ENCODE peak calls at places on chromosomes 11 and 22, in six cellular contexts. One of them, this sample, is unnamed.

GRCh38 chr11:62677160-62677559 is 1.7 kb downstream of the UBXN1 start:
- DNase-seq in HCT116: no peak
- DNase-seq in GM12878: no peak
- DNase-seq in K562: no peak
- DNase-seq in H1: no peak
- DNase-seq in HepG2: no peak
- DNase-seq in this sample: no peak

GRCh38 chr11:78932757-78933156 is 358.1 kb upstream of the NARS2 start:
- DNase-seq in HCT116: no peak
- DNase-seq in GM12878: no peak
- DNase-seq in K562: no peak
- DNase-seq in H1: no peak
- DNase-seq in HepG2: no peak
- DNase-seq in this sample: no peak

GRCh38 chr22:48045369-48045768 is 1282.9 kb downstream of the TBC1D22A start:
- DNase-seq in HCT116: no peak
- DNase-seq in GM12878: peak; percentile 64
- DNase-seq in K562: no peak
- DNase-seq in H1: no peak
- DNase-seq in HepG2: no peak
- DNase-seq in this sample: no peak

GRCh38 chr22:32204211-32204855 is 540 bp downstream of the RFPL2 start:
- DNase-seq in HCT116: no peak
- DNase-seq in GM12878: no peak
- DNase-seq in K562: no peak
- DNase-seq in H1: no peak
- DNase-seq in HepG2: peak; percentile 9
- DNase-seq in this sample: peak; percentile 13

GRCh38 chr11:78733031-78733430 is 158.4 kb upstream of the NARS2 start:
- DNase-seq in HCT116: no peak
- DNase-seq in GM12878: no peak
- DNase-seq in K562: no peak
- DNase-seq in H1: no peak
- DNase-seq in HepG2: no peak
- DNase-seq in this sample: no peak

GRCh38 chr22:42611076-42611475 is 3.6 kb downstream of the POLDIP3 start:
- DNase-seq in HCT116: no peak
- DNase-seq in GM12878: no peak
- DNase-seq in K562: no peak
- DNase-seq in H1: no peak
- DNase-seq in HepG2: no peak
- DNase-seq in this sample: no peak

GRCh38 chr11:107916671-107917241 is 11.5 kb upstream of the RAB39A start:
- DNase-seq in HCT116: no peak
- DNase-seq in GM12878: no peak
- DNase-seq in K562: peak; percentile 15
- DNase-seq in H1: no peak
- DNase-seq in HepG2: peak; percentile 19
- DNase-seq in this sample: peak; percentile 41

GRCh38 chr11:78615724-78616123 is 41.1 kb upstream of the NARS2 start:
- DNase-seq in HCT116: no peak
- DNase-seq in GM12878: no peak
- DNase-seq in K562: no peak
- DNase-seq in H1: no peak
- DNase-seq in HepG2: peak; percentile 21
- DNase-seq in this sample: no peak

GRCh38 chr22:48811885-48812284 is 1015.8 kb downstream of the BRD1 start:
- DNase-seq in HCT116: no peak
- DNase-seq in GM12878: no peak
- DNase-seq in K562: no peak
- DNase-seq in H1: no peak
- DNase-seq in HepG2: no peak
- DNase-seq in this sample: no peak

GRCh38 chr22:30348837-30349236 is 7.9 kb downstream of the SF3A1 start:
- DNase-seq in HCT116: no peak
- DNase-seq in GM12878: no peak
- DNase-seq in K562: no peak
- DNase-seq in H1: no peak
- DNase-seq in HepG2: no peak
- DNase-seq in this sample: no peak

GRCh38 chr11:6377902-6378694 is 12.2 kb upstream of the SMPD1 start:
- DNase-seq in HCT116: no peak
- DNase-seq in GM12878: no peak
- DNase-seq in K562: no peak
- DNase-seq in H1: no peak
- DNase-seq in HepG2: no peak
- DNase-seq in this sample: no peak

GRCh38 chr11:84146826-84147225 is 860.7 kb upstream of the CCDC90B start:
- DNase-seq in HCT116: no peak
- DNase-seq in GM12878: no peak
- DNase-seq in K562: no peak
- DNase-seq in H1: no peak
- DNase-seq in HepG2: no peak
- DNase-seq in this sample: no peak

GRCh38 chr11:129035254-129035653 is 92.6 kb upstream of the TP53AIP1 start:
- DNase-seq in HCT116: no peak
- DNase-seq in GM12878: no peak
- DNase-seq in K562: no peak
- DNase-seq in H1: no peak
- DNase-seq in HepG2: no peak
- DNase-seq in this sample: no peak

GRCh38 chr11:1338201-1339065 is 29.0 kb upstream of the TOLLIP start:
- DNase-seq in HCT116: no peak
- DNase-seq in GM12878: no peak
- DNase-seq in K562: no peak
- DNase-seq in H1: no peak
- DNase-seq in HepG2: no peak
- DNase-seq in this sample: no peak

GRCh38 chr11:95849087-95849825 is 59.0 kb downstream of the CEP57 start:
- DNase-seq in HCT116: peak; percentile 32
- DNase-seq in GM12878: no peak
- DNase-seq in K562: peak; percentile 20
- DNase-seq in H1: peak; percentile 7
- DNase-seq in HepG2: peak; percentile 64
- DNase-seq in this sample: peak; percentile 78

GRCh38 chr11:8106679-8107078 is 25.7 kb downstream of the TUB start:
- DNase-seq in HCT116: no peak
- DNase-seq in GM12878: no peak
- DNase-seq in K562: no peak
- DNase-seq in H1: no peak
- DNase-seq in HepG2: no peak
- DNase-seq in this sample: no peak

GRCh38 chr22:46967445-46968358 is 205.3 kb downstream of the TBC1D22A start:
- DNase-seq in HCT116: no peak
- DNase-seq in GM12878: no peak
- DNase-seq in K562: no peak
- DNase-seq in H1: no peak
- DNase-seq in HepG2: no peak
- DNase-seq in this sample: no peak

GRCh38 chr11:47560431-47560830 is 5.0 kb upstream of the PTPMT1 start:
- DNase-seq in HCT116: no peak
- DNase-seq in GM12878: no peak
- DNase-seq in K562: no peak
- DNase-seq in H1: no peak
- DNase-seq in HepG2: no peak
- DNase-seq in this sample: no peak

GRCh38 chr11:45025716-45026492 is 75.2 kb upstream of the TP53I11 start:
- DNase-seq in HCT116: no peak
- DNase-seq in GM12878: no peak
- DNase-seq in K562: no peak
- DNase-seq in H1: no peak
- DNase-seq in HepG2: peak; percentile 16
- DNase-seq in this sample: no peak

GRCh38 chr11:8989411-8989810 is 14.4 kb downstream of the NRIP3 start:
- DNase-seq in HCT116: no peak
- DNase-seq in GM12878: no peak
- DNase-seq in K562: peak; percentile 30
- DNase-seq in H1: no peak
- DNase-seq in HepG2: no peak
- DNase-seq in this sample: no peak

GRCh38 chr11:119605137-119605675 is 123.8 kb downstream of the NECTIN1 start:
- DNase-seq in HCT116: no peak
- DNase-seq in GM12878: no peak
- DNase-seq in K562: no peak
- DNase-seq in H1: no peak
- DNase-seq in HepG2: no peak
- DNase-seq in this sample: no peak

GRCh38 chr11:17544181-17544622 is at the start of gene USH1C:
- DNase-seq in HCT116: peak; percentile 29
- DNase-seq in GM12878: no peak
- DNase-seq in K562: peak; percentile 97
- DNase-seq in H1: no peak
- DNase-seq in HepG2: no peak
- DNase-seq in this sample: peak; percentile 73

GRCh38 chr11:83424376-83425136 is 138.4 kb upstream of the CCDC90B start:
- DNase-seq in HCT116: no peak
- DNase-seq in GM12878: no peak
- DNase-seq in K562: no peak
- DNase-seq in H1: no peak
- DNase-seq in HepG2: no peak
- DNase-seq in this sample: no peak

GRCh38 chr11:73889019-73889418 is 12.2 kb downstream of the PAAF1 start:
- DNase-seq in HCT116: no peak
- DNase-seq in GM12878: no peak
- DNase-seq in K562: no peak
- DNase-seq in H1: no peak
- DNase-seq in HepG2: no peak
- DNase-seq in this sample: no peak
- TF ChIP-seq JUND in HCT116: no peak
- TF ChIP-seq JUND in GM12878: no peak
- TF ChIP-seq JUND in K562: no peak
- TF ChIP-seq JUND in H1: no peak
- TF ChIP-seq JUND in HepG2: no peak
- TF ChIP-seq JUND in this sample: no peak

DNA sequence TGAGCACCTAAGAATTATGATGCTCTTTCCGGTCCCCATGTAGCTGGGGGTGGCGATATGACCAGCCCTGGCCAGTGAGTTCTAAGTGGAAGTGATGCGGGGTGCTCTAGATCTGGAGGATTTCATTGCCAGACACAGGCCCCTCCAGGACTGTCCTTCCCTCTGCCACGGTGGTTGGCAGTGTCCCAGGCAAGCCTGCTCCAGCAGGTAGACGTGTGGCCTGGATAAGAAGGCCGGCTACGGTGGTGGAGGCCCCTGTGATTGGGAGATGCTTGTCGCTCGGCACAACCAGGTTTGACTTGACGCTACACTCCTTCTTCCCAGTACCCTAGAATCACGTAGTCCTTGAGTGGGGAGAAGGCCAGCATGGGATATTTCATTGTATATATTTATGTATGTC is 9.1 kb upstream of the ARHGAP8 start:
- DNase-seq in HCT116: no peak
- DNase-seq in GM12878: no peak
- DNase-seq in K562: no peak
- DNase-seq in H1: no peak
- DNase-seq in HepG2: no peak
- DNase-seq in this sample: no peak
- TF ChIP-seq JUND in HCT116: no peak
- TF ChIP-seq JUND in GM12878: no peak
- TF ChIP-seq JUND in K562: no peak
- TF ChIP-seq JUND in H1: no peak
- TF ChIP-seq JUND in HepG2: no peak
- TF ChIP-seq JUND in this sample: no peak

DNA sequence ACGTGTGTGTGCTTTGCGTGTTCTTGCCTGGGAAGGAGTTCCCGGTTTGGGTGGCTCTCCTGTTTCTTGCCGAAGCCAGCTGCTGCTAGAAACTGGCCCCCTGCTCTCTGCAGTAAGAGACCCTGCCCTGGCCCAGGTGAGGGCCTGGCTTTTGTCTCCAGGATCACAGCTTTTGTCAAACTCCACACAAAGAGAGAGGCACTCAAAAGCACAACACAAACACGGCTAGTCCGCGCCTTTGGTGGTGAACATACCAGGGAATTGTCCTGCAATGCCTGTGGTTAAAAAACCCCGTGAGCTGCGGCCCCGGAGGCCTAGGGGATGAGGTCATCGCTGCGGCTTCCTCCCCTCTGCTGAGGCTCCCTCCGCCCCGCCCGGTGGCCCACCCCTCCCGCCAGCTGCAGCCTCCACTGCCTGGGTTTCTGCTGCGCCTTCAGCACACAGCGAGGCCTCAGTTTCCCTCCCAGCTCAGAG is 88.9 kb downstream of the KCNQ1 start:
- DNase-seq in HCT116: peak; percentile 63
- DNase-seq in GM12878: no peak
- DNase-seq in K562: peak; percentile 88
- DNase-seq in H1: peak; percentile 77
- DNase-seq in HepG2: peak; percentile 85
- DNase-seq in this sample: peak; percentile 11
- TF ChIP-seq JUND in HCT116: no peak
- TF ChIP-seq JUND in GM12878: no peak
- TF ChIP-seq JUND in K562: peak; percentile 97
- TF ChIP-seq JUND in H1: peak; percentile 94
- TF ChIP-seq JUND in HepG2: peak; percentile 75
- TF ChIP-seq JUND in this sample: no peak

GRCh38 chr11:34890089-34890488 is 26.1 kb downstream of the APIP start:
- DNase-seq in HCT116: no peak
- DNase-seq in GM12878: no peak
- DNase-seq in K562: no peak
- DNase-seq in H1: no peak
- DNase-seq in HepG2: no peak
- DNase-seq in this sample: no peak
- TF ChIP-seq JUND in HCT116: no peak
- TF ChIP-seq JUND in GM12878: no peak
- TF ChIP-seq JUND in K562: no peak
- TF ChIP-seq JUND in H1: no peak
- TF ChIP-seq JUND in HepG2: no peak
- TF ChIP-seq JUND in this sample: peak; percentile 36

GRCh38 chr11:124074554-124074953 is 33.4 kb upstream of the OR10G7 start:
- DNase-seq in HCT116: no peak
- DNase-seq in GM12878: no peak
- DNase-seq in K562: no peak
- DNase-seq in H1: no peak
- DNase-seq in HepG2: no peak
- DNase-seq in this sample: no peak
- TF ChIP-seq JUND in HCT116: no peak
- TF ChIP-seq JUND in GM12878: no peak
- TF ChIP-seq JUND in K562: no peak
- TF ChIP-seq JUND in H1: no peak
- TF ChIP-seq JUND in HepG2: no peak
- TF ChIP-seq JUND in this sample: no peak

DNA sequence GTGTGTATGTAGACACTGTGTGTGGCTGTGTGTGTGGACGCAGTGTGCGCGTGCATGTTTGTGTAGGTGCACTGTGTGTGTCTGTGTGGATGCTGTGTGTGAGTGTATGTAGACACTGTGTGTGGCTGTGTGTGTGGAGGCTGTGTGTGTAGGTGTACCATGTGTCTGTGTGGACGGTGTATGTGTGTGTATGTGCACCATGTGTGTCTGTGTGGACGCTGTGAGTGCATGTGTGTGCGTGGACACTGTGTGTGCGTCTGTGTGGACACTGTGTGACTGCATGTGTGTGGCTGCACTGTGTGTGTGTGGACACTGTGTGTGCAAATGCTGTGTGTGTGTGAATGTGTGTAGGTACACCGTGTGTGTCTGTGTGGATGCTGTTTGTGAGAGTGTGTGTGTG is 10.3 kb downstream of the TRPM5 start:
- DNase-seq in HCT116: no peak
- DNase-seq in GM12878: no peak
- DNase-seq in K562: no peak
- DNase-seq in H1: no peak
- DNase-seq in HepG2: no peak
- DNase-seq in this sample: no peak
- TF ChIP-seq JUND in HCT116: no peak
- TF ChIP-seq JUND in GM12878: no peak
- TF ChIP-seq JUND in K562: no peak
- TF ChIP-seq JUND in H1: no peak
- TF ChIP-seq JUND in HepG2: no peak
- TF ChIP-seq JUND in this sample: no peak